ENCODE peak calls at places on chromosomes 16 and 17, in four cellular contexts. One of them, this sample, is unnamed.
A peak's percentile ranks its signal among the peaks of the same experiment; 100 is the strongest.

GRCh38 chr17:39183766-39184165 is 13.7 kb downstream of the CACNB1 start:
- DNase-seq in K562: no peak
- DNase-seq in GM12878: no peak
- DNase-seq in GM12891: no peak
- DNase-seq in this sample: no peak

GRCh38 chr17:79003661-79004411 is 5.7 kb downstream of the CANT1 start:
- DNase-seq in K562: no peak
- DNase-seq in GM12891: no peak
- DNase-seq in GM12878: no peak
- DNase-seq in this sample: no peak

GRCh38 chr17:77838748-77839147 is 119.8 kb upstream of the TNRC6C start:
- DNase-seq in GM12891: no peak
- DNase-seq in K562: no peak
- DNase-seq in GM12878: no peak
- DNase-seq in this sample: no peak

GRCh38 chr17:60947100-60947499 is 269.4 kb downstream of the BCAS3 start:
- DNase-seq in GM12878: no peak
- DNase-seq in GM12891: no peak
- DNase-seq in K562: no peak
- DNase-seq in this sample: no peak

GRCh38 chr17:4636474-4637100 is 4.9 kb downstream of the ALOX15 start:
- DNase-seq in K562: no peak
- DNase-seq in GM12891: no peak
- DNase-seq in GM12878: no peak
- DNase-seq in this sample: peak; percentile 28

GRCh38 chr17:16943541-16944333 is 28.2 kb downstream of the TNFRSF13B start:
- DNase-seq in GM12891: no peak
- DNase-seq in K562: no peak
- DNase-seq in GM12878: no peak
- DNase-seq in this sample: no peak

GRCh38 chr16:28181557-28181914 is 30.2 kb downstream of the XPO6 start:
- DNase-seq in GM12891: no peak
- DNase-seq in GM12878: no peak
- DNase-seq in K562: peak; percentile 42
- DNase-seq in this sample: no peak

GRCh38 chr17:78390241-78391050 is 12.0 kb downstream of the PGS1 start:
- DNase-seq in GM12878: no peak
- DNase-seq in GM12891: no peak
- DNase-seq in K562: peak; percentile 35
- DNase-seq in this sample: no peak

GRCh38 chr17:1625053-1625452 is 3.6 kb downstream of the SLC43A2 start:
- DNase-seq in GM12878: no peak
- DNase-seq in GM12891: no peak
- DNase-seq in K562: no peak
- DNase-seq in this sample: no peak

GRCh38 chr16:75818491-75818890 is 92.2 kb upstream of the CPHXL start:
- DNase-seq in K562: no peak
- DNase-seq in GM12891: no peak
- DNase-seq in GM12878: no peak
- DNase-seq in this sample: no peak

GRCh38 chr16:86984975-86985655 is 332.1 kb downstream of the C16orf95 start:
- DNase-seq in K562: no peak
- DNase-seq in GM12878: no peak
- DNase-seq in GM12891: no peak
- DNase-seq in this sample: no peak

GRCh38 chr16:17749706-17750105 is 278.9 kb upstream of the XYLT1 start:
- DNase-seq in GM12891: no peak
- DNase-seq in K562: no peak
- DNase-seq in GM12878: no peak
- DNase-seq in this sample: no peak

GRCh38 chr17:46764709-46765401 is 53.6 kb downstream of the WNT3 start:
- DNase-seq in GM12891: no peak
- DNase-seq in K562: peak; percentile 87
- DNase-seq in GM12878: no peak
- DNase-seq in this sample: no peak

GRCh38 chr17:1077536-1078061 is 80.7 kb downstream of the TIMM22 start:
- DNase-seq in K562: no peak
- DNase-seq in GM12891: no peak
- DNase-seq in GM12878: no peak
- DNase-seq in this sample: no peak

GRCh38 chr16:55184052-55184451 is 140.0 kb upstream of the IRX6 start:
- DNase-seq in GM12878: no peak
- DNase-seq in K562: no peak
- DNase-seq in GM12891: no peak
- DNase-seq in this sample: no peak

GRCh38 chr16:49587511-49587910 is 213.9 kb downstream of the C16orf78 start:
- DNase-seq in GM12891: no peak
- DNase-seq in K562: no peak
- DNase-seq in GM12878: no peak
- DNase-seq in this sample: no peak

GRCh38 chr17:79424471-79425185 is 186.2 kb downstream of the RBFOX3 start:
- DNase-seq in K562: no peak
- DNase-seq in GM12878: no peak
- DNase-seq in GM12891: no peak
- DNase-seq in this sample: no peak

GRCh38 chr16:1093284-1094123 is 2.5 kb downstream of the C1QTNF8 start:
- DNase-seq in GM12891: no peak
- DNase-seq in K562: peak; percentile 31
- DNase-seq in GM12878: no peak
- DNase-seq in this sample: no peak

GRCh38 chr17:54455251-54455868 is 445.3 kb upstream of the TOM1L1 start:
- DNase-seq in GM12891: no peak
- DNase-seq in K562: no peak
- DNase-seq in GM12878: no peak
- DNase-seq in this sample: no peak

GRCh38 chr17:63626551-63627228 is 4.5 kb downstream of the MAP3K3 start:
- DNase-seq in GM12878: no peak
- DNase-seq in GM12891: no peak
- DNase-seq in K562: no peak
- DNase-seq in this sample: no peak

GRCh38 chr16:87062569-87063442 is 254.4 kb downstream of the C16orf95 start:
- DNase-seq in GM12891: peak; percentile 71
- DNase-seq in K562: peak; percentile 81
- DNase-seq in GM12878: no peak
- DNase-seq in this sample: peak; percentile 26

GRCh38 chr16:82641336-82641984 is 14.7 kb downstream of the CDH13 start:
- DNase-seq in K562: no peak
- DNase-seq in GM12878: no peak
- DNase-seq in GM12891: no peak
- DNase-seq in this sample: no peak
- TF ChIP-seq SPI1 in K562: no peak
- TF ChIP-seq SPI1 in GM12878: no peak
- TF ChIP-seq SPI1 in GM12891: no peak
- TF ChIP-seq SPI1 in this sample: no peak

DNA sequence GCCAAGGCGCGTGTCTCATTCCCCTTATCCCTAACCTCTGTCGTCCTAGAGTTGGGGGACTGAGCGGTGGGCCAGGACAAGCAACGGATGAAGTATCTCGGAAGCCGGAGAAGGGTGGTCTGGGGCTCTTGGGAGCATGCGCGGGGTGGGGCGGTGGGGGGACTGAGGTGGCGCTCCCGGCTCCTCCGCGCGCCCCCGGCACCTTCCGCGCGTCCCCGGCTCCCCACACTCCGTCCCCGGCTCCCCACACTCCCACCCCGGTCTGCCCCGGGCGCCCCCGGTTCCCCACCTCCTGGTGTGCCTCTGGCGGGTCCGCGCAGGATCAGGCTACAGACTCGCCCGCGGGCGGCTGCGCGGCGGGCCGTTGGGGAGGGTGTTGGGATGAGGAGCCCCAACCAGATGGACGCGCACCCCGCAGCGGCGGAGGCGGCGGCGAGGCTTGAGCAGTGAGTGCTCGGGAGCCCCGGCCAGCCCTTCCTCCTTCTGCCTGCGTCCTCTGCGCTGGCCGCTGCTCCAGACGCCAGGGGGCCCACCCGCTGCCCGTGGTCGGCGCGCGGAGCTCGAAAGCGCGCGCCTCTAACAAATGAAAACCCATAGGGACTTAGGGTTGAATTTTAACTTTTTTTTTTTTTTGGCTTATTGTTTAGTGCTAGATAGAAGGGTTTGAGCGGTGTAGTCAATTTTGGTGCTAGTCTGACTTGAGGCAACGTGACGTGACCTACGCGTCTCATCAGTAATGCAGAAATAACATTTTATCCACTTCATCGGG is 5.6 kb upstream of the CRYM start:
- DNase-seq in GM12891: peak; percentile 35
- DNase-seq in K562: peak; percentile 26
- DNase-seq in GM12878: no peak
- DNase-seq in this sample: peak; percentile 29
- TF ChIP-seq SPI1 in GM12891: no peak
- TF ChIP-seq SPI1 in K562: no peak
- TF ChIP-seq SPI1 in GM12878: no peak
- TF ChIP-seq SPI1 in this sample: no peak

GRCh38 chr16:3194792-3195191 is 6.8 kb downstream of the OR1F1 start:
- DNase-seq in K562: peak; percentile 76
- DNase-seq in GM12878: no peak
- DNase-seq in GM12891: no peak
- DNase-seq in this sample: no peak
- TF ChIP-seq SPI1 in K562: no peak
- TF ChIP-seq SPI1 in GM12878: no peak
- TF ChIP-seq SPI1 in GM12891: no peak
- TF ChIP-seq SPI1 in this sample: no peak

GRCh38 chr16:59478806-59479205 is 744.7 kb upstream of the GOT2 start:
- DNase-seq in GM12878: no peak
- DNase-seq in K562: no peak
- DNase-seq in GM12891: no peak
- DNase-seq in this sample: peak; percentile 1
- TF ChIP-seq SPI1 in GM12878: no peak
- TF ChIP-seq SPI1 in K562: no peak
- TF ChIP-seq SPI1 in GM12891: no peak
- TF ChIP-seq SPI1 in this sample: no peak

GRCh38 chr17:48869821-48870318 is 22.7 kb upstream of the ATP5MC1 start:
- DNase-seq in K562: no peak
- DNase-seq in GM12891: no peak
- DNase-seq in GM12878: no peak
- DNase-seq in this sample: no peak

GRCh38 chr17:48873696-48874443 is 18.7 kb upstream of the ATP5MC1 start:
- DNase-seq in K562: no peak
- DNase-seq in GM12878: no peak
- DNase-seq in GM12891: no peak
- DNase-seq in this sample: no peak

GRCh38 chr17:48871035-48871550 is 21.5 kb upstream of the ATP5MC1 start:
- DNase-seq in GM12878: no peak
- DNase-seq in K562: peak; percentile 24
- DNase-seq in GM12891: no peak
- DNase-seq in this sample: no peak

GRCh38 chr17:48873212-48873611 is 19.4 kb upstream of the ATP5MC1 start:
- DNase-seq in GM12878: no peak
- DNase-seq in K562: no peak
- DNase-seq in GM12891: no peak
- DNase-seq in this sample: no peak

DNA sequence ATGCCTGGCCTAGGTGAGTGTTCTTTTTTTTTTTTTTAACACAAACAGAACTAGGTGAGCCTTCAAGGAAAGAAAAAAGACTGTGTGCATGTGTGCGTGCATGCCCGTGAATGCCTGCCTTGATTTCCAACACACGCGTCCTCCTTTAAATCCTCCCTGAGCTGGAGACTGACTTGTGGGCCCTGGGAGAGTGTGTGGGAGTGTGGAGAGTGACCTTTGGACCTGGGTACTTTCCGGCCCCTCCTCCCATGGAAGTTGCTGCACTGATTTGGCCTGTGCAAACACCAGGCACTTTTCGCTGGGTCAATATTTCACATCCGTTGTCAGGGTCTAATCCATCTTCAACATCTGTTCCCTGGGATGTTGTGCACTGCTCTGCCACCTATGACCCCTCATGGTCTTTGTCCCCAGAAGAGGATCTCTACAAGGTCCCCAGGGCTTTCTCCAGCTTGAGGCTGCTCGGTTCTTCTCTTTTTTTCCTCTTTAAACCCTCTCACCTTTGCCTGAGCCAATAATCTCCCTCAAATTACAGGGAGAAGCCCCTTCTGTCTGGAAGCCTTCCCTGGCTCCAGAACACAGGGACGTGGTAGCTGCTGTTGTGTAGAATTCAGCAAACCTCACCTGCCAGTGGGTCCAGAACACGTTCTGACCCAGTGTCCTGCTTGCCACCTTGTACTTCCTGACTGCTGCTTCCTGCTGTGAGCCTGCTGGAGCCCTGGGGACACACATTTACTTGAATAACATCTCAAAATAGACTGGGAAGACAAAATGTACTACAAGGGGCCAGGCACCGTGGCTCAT is 20.8 kb upstream of the ATP5MC1 start:
- DNase-seq in K562: peak; percentile 58
- DNase-seq in GM12891: no peak
- DNase-seq in GM12878: no peak
- DNase-seq in this sample: no peak
- TF ChIP-seq SPI1 in K562: no peak
- TF ChIP-seq SPI1 in GM12891: no peak
- TF ChIP-seq SPI1 in GM12878: no peak
- TF ChIP-seq SPI1 in this sample: no peak

DNA sequence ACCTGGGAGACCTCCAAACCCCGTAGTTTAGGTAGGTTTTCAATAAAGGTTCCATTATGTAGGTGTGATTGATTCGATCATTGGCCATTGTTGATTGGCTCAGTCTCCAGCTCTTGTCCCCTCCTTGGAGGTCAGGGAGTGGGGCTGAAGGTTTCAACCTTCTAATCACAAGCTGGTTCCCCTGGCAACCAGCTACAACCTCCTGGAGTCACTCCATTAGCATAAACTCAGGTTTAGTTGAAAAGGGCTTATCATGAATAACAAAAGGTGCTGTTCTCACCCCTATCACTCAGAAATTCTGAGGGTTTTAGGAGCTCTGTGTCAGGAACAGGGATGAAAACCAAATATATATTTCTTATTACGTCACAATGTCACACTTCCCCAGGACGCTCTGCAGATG is 28.5 kb downstream of the TMEM132E start:
- DNase-seq in GM12878: no peak
- DNase-seq in K562: no peak
- DNase-seq in GM12891: no peak
- DNase-seq in this sample: no peak
- TF ChIP-seq SPI1 in GM12878: no peak
- TF ChIP-seq SPI1 in K562: no peak
- TF ChIP-seq SPI1 in GM12891: no peak
- TF ChIP-seq SPI1 in this sample: no peak

GRCh38 chr16:66832661-66833305 is 2.0 kb upstream of the NAE1 start:
- DNase-seq in GM12878: no peak
- DNase-seq in K562: no peak
- DNase-seq in GM12891: no peak
- DNase-seq in this sample: no peak
- TF ChIP-seq SPI1 in GM12878: no peak
- TF ChIP-seq SPI1 in K562: no peak
- TF ChIP-seq SPI1 in GM12891: no peak
- TF ChIP-seq SPI1 in this sample: no peak

GRCh38 chr16:85302018-85302847 is 190.0 kb upstream of the CIBAR2 start:
- DNase-seq in K562: peak; percentile 96
- DNase-seq in GM12878: no peak
- DNase-seq in GM12891: no peak
- DNase-seq in this sample: no peak
- TF ChIP-seq SPI1 in K562: no peak
- TF ChIP-seq SPI1 in GM12878: no peak
- TF ChIP-seq SPI1 in GM12891: no peak
- TF ChIP-seq SPI1 in this sample: no peak

This sample was measured in HL-60.